ENCODE peak calls at places on chromosomes 4 and X, in five cellular contexts. O is H1, E is HepG2, Y is WTC11, B is K562. M is an unnamed sample.

GRCh38 chrX:149267878-149268813 is 237.0 kb downstream of the IDS start:
- DNase-seq in O (no peak), E (no peak), Y (no peak), B (no peak), M (no peak)

GRCh38 chr4:91280551-91281290 is 1023.0 kb upstream of the GRID2 start:
- DNase-seq in O (no peak), E (no peak), Y (no peak), B (no peak), M (no peak)

GRCh38 chrX:68659385-68659784 is 11.9 kb downstream of the STARD8 start:
- DNase-seq in O (no peak), E (no peak), Y (no peak), B (no peak), M (no peak)

GRCh38 chr4:186657766-186658165 is 65.9 kb downstream of the FAT1 start:
- DNase-seq in O (no peak), E (peak), Y (no peak), B (no peak), M (peak)

GRCh38 chr4:73597594-73597993 is 22.6 kb downstream of the RASSF6 start:
- DNase-seq in O (no peak), E (no peak), Y (no peak), B (no peak), M (no peak)

GRCh38 chr4:47084111-47084510 is 52.7 kb downstream of the GABRB1 start:
- DNase-seq in O (no peak), E (no peak), Y (no peak), B (no peak), M (no peak)

GRCh38 chr4:88277711-88278025 is 6.7 kb downstream of the PPM1K start:
- DNase-seq in O (no peak), E (no peak), Y (no peak), B (no peak), M (no peak)

GRCh38 chr4:10015140-10015753 is 6.0 kb downstream of the SLC2A9 start:
- DNase-seq in O (peak), E (no peak), Y (peak), B (no peak), M (peak)

GRCh38 chr4:173182403-173182802 is 13.8 kb downstream of the GALNT7 start:
- DNase-seq in O (no peak), E (no peak), Y (no peak), B (no peak), M (peak)

GRCh38 chrX:142804085-142804484 is 221.6 kb upstream of the SPANXN4 start:
- DNase-seq in O (no peak), E (no peak), Y (no peak), B (no peak), M (no peak)

GRCh38 chrX:10634681-10635161 is 14.3 kb upstream of the MID1 start:
- DNase-seq in O (no peak), E (no peak), Y (no peak), B (no peak), M (peak)

GRCh38 chr4:185637162-185637875 is 102.0 kb upstream of the PDLIM3 start:
- DNase-seq in O (no peak), E (no peak), Y (no peak), B (no peak), M (no peak)

GRCh38 chr4:32789026-32789608 is 2068.9 kb downstream of the PCDH7 start:
- DNase-seq in O (no peak), E (no peak), Y (no peak), B (no peak), M (no peak)

GRCh38 chr4:125390126-125390525 is 75.4 kb downstream of the FAT4 start:
- DNase-seq in O (no peak), E (no peak), Y (no peak), B (no peak), M (no peak)

GRCh38 chrX:66675541-66675940 is 36.7 kb upstream of the EDA2R start:
- DNase-seq in O (no peak), E (no peak), Y (no peak), B (no peak), M (no peak)

GRCh38 chrX:65581661-65582339 is 47.2 kb upstream of the LAS1L start:
- DNase-seq in O (peak), E (peak), Y (peak), B (peak), M (peak)

GRCh38 chr4:156962551-156962974 is 9.0 kb downstream of the PDGFC start:
- DNase-seq in O (no peak), E (peak), Y (no peak), B (no peak), M (no peak)

GRCh38 chr4:120718979-120719566 is 203.5 kb downstream of the PRDM5 start:
- DNase-seq in O (no peak), E (peak), Y (peak), B (no peak), M (peak)

GRCh38 chr4:24880171-24880570 is 32.7 kb downstream of the CCDC149 start:
- DNase-seq in O (no peak), E (no peak), Y (no peak), B (no peak), M (no peak)

GRCh38 chr4:4480685-4481393 is 61.0 kb downstream of the STX18 start:
- DNase-seq in O (no peak), E (no peak), Y (no peak), B (no peak), M (no peak)

GRCh38 chrX:141904262-141904661 is 568 bp downstream of the MAGEC1 start:
- DNase-seq in O (no peak), E (no peak), Y (no peak), B (no peak), M (no peak)

GRCh38 chr4:180898305-180898704 is 1344.9 kb upstream of the TENM3 start:
- DNase-seq in O (no peak), E (no peak), Y (no peak), B (no peak), M (no peak)
- TF ChIP-seq CTCF in O (no peak), E (no peak), Y (no peak), B (no peak), M (no peak)

GRCh38 chrX:2628751-2629315 is 62.3 kb upstream of the CD99 start:
- DNase-seq in O (no peak), E (peak), Y (no peak), B (peak), M (no peak)

GRCh38 chrX:2631743-2632532 is 59.2 kb upstream of the CD99 start:
- DNase-seq in O (no peak), E (no peak), Y (no peak), B (no peak), M (no peak)

GRCh38 chrX:2627272-2627867 is 63.7 kb upstream of the CD99 start:
- DNase-seq in O (no peak), E (peak), Y (peak), B (peak), M (peak)

GRCh38 chrX:2626750-2627149 is 64.3 kb upstream of the CD99 start:
- DNase-seq in O (no peak), E (no peak), Y (no peak), B (no peak), M (no peak)

DNA sequence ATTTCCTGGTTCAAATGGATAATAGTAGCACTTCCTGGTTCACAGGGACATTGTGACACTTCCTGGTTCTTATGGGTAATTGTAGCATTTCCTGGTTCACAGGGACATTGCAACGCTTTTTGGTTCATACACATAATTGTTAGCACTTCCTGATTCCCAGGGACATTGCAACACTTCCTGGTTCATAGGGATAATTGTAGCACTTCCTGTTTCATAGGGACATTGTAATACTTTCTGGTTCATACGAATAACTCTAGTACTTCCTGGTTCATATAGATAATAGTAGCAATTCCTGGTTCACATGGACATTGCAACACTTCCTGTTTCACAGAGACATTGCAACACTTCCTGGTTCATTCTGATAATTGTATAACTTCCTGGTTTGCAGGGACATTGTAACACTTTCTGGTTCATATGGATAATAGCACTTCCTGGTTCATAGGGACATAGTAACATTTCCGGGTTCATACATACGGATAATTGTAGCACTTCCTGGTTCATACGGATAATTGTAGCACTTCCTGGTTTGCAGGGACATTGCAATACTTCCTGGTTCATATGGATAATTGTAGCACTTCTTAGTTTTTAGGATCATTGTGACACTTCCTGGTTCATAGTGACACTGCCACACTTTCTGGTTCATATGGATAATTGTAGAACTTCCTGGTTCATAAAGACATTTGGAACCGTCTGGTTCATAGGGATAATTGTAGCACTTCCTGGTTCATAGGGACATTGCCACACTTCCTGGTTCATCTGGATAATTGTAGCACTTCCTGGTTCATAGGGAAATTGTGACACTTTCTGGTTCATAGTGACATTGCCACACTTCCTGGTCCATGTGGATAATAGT is 61.6 kb upstream of the CD99 start:
- DNase-seq in O (no peak), E (peak), Y (no peak), B (peak), M (no peak)
- TF ChIP-seq ATF3 in O (no peak), E (no peak), Y (no peak), B (peak), M (no peak)

GRCh38 chr4:7034262-7035081 is 8.7 kb upstream of the TADA2B start:
- DNase-seq in O (no peak), E (peak), Y (no peak), B (no peak), M (no peak)
- TF ChIP-seq CTCF in O (no peak), E (peak), Y (no peak), B (no peak), M (no peak)

DNA sequence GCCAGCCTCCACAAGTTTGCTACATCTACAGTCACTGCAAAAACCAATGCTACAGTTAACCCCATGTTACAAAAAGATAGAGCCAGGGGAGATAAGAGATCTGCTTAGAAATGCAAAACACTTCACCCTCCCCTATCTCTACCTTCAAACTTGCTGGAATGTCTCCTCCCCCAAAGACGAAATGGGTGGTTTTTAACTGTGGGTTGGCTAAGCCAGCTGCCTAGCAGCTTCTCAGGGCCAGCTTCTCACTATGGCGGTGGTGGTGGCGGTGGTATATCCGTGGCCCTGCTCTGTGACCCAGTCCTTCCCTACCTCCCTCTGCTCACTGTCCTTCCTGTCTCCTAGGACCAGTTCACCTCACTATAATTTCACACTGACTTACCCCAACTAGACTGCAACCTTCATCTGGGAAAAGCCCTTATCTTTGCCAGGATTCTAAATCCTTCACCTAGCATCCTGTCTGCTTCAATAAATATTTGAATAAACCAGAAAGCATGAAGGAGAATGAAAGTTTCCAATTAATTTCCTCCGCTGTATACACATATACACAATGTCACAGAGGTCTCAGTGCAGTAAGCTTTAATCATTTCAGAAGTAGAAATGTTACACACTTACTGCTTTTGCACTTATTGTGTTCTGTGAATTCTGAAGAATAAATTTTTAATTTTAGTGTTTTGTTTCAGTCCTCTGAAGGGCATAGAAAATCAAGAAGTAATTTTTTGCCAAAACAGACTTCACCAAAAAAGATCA is 46.3 kb downstream of the SH3KBP1 start:
- DNase-seq in O (peak), E (peak), Y (peak), B (no peak), M (no peak)
- TF ChIP-seq ATF3 in O (no peak), E (no peak), Y (no peak), B (no peak), M (no peak)

DNA sequence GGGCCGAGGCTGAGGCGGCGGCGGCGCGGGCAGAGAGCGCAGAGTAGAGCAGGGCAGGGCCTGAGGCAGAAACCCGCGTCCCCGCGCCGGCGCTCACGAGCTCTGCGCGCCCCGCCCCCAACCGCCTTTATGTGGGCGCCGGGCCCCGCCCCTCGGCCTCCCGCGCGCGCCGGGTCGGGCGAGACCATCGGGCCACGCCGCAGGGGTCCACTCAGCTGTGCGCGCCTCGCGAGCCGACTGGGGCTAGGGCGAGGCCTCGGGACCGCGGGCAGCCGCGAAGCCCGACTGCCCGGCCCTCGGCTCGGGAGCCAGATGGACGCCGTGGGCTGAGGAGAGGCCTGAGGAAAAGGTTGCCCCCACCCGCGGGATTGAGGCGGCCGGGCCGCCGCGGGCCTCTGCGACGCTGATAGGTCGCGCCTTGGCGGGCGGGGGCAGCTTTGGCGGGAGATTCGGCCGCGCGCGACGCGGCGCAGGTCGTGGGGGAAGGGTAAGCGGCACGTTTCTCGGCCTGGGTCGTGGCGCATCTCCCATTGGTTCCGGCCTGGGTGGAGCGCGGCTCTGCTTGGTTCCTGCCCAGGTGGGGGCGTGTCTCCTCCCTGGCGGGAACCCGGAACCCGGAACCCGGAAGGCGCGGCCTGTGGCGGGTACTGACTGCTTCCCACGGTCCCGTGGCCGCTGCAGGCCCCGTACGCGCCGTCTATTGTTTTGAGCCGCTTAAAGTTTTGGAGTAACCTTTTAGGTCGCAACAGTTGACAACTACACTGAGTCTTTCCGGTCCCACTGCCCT is at the start of gene SLBP:
- DNase-seq in O (peak), E (peak), Y (peak), B (peak), M (peak)
- TF ChIP-seq CTCF in O (no peak), E (no peak), Y (no peak), B (no peak), M (no peak)

GRCh38 chrX:52504551-52504950 is 8.9 kb downstream of the XAGE1A start:
- DNase-seq in O (no peak), E (no peak), Y (no peak), B (no peak), M (no peak)
- TF ChIP-seq ATF3 in O (no peak), E (no peak), Y (no peak), B (no peak), M (no peak)

GRCh38 chr4:149896428-149896827 is 80.8 kb upstream of the IQCM start:
- DNase-seq in O (no peak), E (no peak), Y (peak), B (no peak), M (peak)
- TF ChIP-seq CTCF in O (peak), E (peak), Y (no peak), B (no peak), M (peak)

GRCh38 chrX:56795309-56795868 is 66.3 kb downstream of the NBDY start:
- DNase-seq in O (no peak), E (no peak), Y (no peak), B (no peak), M (no peak)
- TF ChIP-seq ATF3 in O (no peak), E (no peak), Y (no peak), B (no peak), M (no peak)

GRCh38 chr4:134777626-134778025 is 576.0 kb upstream of the PABPC4L start:
- DNase-seq in O (no peak), E (no peak), Y (no peak), B (no peak), M (peak)
- TF ChIP-seq CTCF in O (no peak), E (no peak), Y (peak), B (no peak), M (no peak)

DNA sequence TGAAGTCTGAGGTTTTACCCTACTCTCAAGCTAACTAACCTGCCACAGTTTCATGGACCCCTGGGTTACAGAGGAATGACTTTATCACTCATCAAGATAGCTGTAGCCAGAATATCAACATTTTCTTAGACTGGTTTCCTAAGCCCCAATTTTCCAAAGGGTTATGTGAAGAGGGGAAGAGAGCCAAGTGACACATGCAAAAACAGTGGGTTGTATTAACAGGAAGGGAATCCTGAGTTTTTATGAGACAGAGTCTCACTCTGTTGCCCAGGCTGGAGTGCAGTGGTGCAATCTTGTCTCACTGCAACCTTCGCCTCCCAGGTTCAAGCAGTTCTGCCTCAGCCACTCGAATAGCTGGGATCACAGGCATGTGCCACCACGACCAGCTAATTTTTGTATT is 5.4 kb downstream of the AFF1 start:
- DNase-seq in O (no peak), E (no peak), Y (no peak), B (no peak), M (no peak)
- TF ChIP-seq ATF3 in O (no peak), E (no peak), Y (no peak), B (no peak), M (no peak)

M was measured in HCT116.